ENCODE peak calls at places on chromosomes 4 and X, in five cellular contexts. J is nucleus accumbens, C is germinal center, O is NCI-H748 treated with DMSO at 0.1 percent for 48 hours, R is hippocampal formation. I is an unnamed sample.

GRCh38 chr4:176437756-176438155 is 118.0 kb downstream of the SPCS3 start:
- DNase-seq in C (no peak), J (no peak), O (no peak), R (no peak), I (no peak)

GRCh38 chr4:18398661-18399060 is 377.1 kb upstream of the LCORL start:
- DNase-seq in C (no peak), R (no peak), J (no peak), O (peak), I (no peak)

GRCh38 chr4:118086334-118086733 is 52.0 kb downstream of the NDST3 start:
- DNase-seq in C (no peak), J (no peak), O (no peak), R (no peak), I (peak)

GRCh38 chrX:40371376-40371775 is 209.4 kb upstream of the ATP6AP2 start:
- DNase-seq in J (no peak), R (no peak), C (no peak), O (no peak), I (no peak)

GRCh38 chr4:126223784-126224407 is 909.1 kb downstream of the FAT4 start:
- DNase-seq in J (no peak), O (no peak), R (no peak), C (no peak), I (no peak)

GRCh38 chrX:150765782-150766350 is 72.7 kb downstream of the MTMR1 start:
- DNase-seq in C (no peak), J (no peak), O (no peak), R (no peak), I (no peak)

GRCh38 chr4:128663325-128663724 is 146.2 kb upstream of the JADE1 start:
- DNase-seq in C (no peak), O (no peak), J (no peak), R (no peak), I (no peak)

GRCh38 chr4:127732623-127733199 is 2.5 kb downstream of the SLC25A31 start:
- DNase-seq in J (no peak), R (no peak), C (peak), O (no peak), I (peak)

GRCh38 chrX:150935466-150935865 is 37.0 kb upstream of the CD99L2 start:
- DNase-seq in R (no peak), O (no peak), J (no peak), C (no peak), I (no peak)

I was measured in fibroblast of the conjunctiva.